ENCODE peak calls at places on chromosomes 11 and 22, in ten cellular contexts. C, A, J, Q, S, O, K, Y, P and E are unnamed samples.

GRCh38 chr11:19934828-19935259 is 222.2 kb downstream of the NAV2 start:
- DNase-seq in S (peak), J (peak), P (no peak), C (no peak), Q (peak), O (no peak), Y (no peak), K (no peak), A (no peak), E (no peak)

GRCh38 chr22:46052801-46053562 is 76.0 kb upstream of the WNT7B start:
- DNase-seq in J (peak), K (no peak), P (peak), A (peak), C (no peak), Y (no peak), S (peak), Q (peak), O (peak), E (peak)

GRCh38 chr11:47593492-47593933 is 698 bp downstream of the C1QTNF4 start:
- DNase-seq in A (no peak), Y (no peak), C (no peak), S (no peak), P (no peak), J (no peak), K (no peak), O (no peak), Q (no peak), E (no peak)

GRCh38 chr11:65894034-65894591 is 3.6 kb downstream of the CCDC85B start:
- DNase-seq in Q (no peak), P (peak), O (no peak), C (no peak), Y (no peak), J (no peak), S (no peak), A (peak), K (no peak), E (peak)

GRCh38 chr11:79340535-79340934 is 100.3 kb downstream of the TENM4 start:
- DNase-seq in P (no peak), C (no peak), K (no peak), J (no peak), Q (no peak), Y (no peak), A (no peak), O (no peak), S (no peak), E (no peak)

GRCh38 chr11:19537803-19538453 is 174.7 kb upstream of the NAV2 start:
- DNase-seq in Y (no peak), C (no peak), K (no peak), P (no peak), Q (no peak), A (no peak), J (no peak), S (no peak), O (no peak), E (no peak)

GRCh38 chr11:9758676-9759518 is 95.0 kb downstream of the SWAP70 start:
- DNase-seq in J (peak), S (peak), C (peak), Y (no peak), A (peak), P (peak), Q (peak), K (peak), O (peak), E (peak)

GRCh38 chr11:111331711-111332479 is 33.5 kb downstream of the POU2AF3 start:
- DNase-seq in K (no peak), O (no peak), P (no peak), S (peak), C (peak), Y (no peak), J (no peak), A (no peak), Q (no peak), E (no peak)

GRCh38 chr11:2468363-2469240 is 23.8 kb downstream of the KCNQ1 start:
- DNase-seq in Q (peak), P (no peak), A (no peak), Y (no peak), S (no peak), J (no peak), K (no peak), O (no peak), C (no peak), E (no peak)